ENCODE peak calls at places on chromosomes 1 and 21, in five cellular contexts. One of them, this sample, is unnamed. For H3K4me1, the result is how much of the 10 kb centered on the place peaks cover.

GRCh38 chr1:31760422-31760900 is 3.7 kb downstream of the ADGRB2 start:
- DNase-seq in cardiac muscle cell: no peak
- DNase-seq in endothelial cell of umbilical vein: no peak
- DNase-seq in GM23248: no peak
- DNase-seq in CD4-positive, CD25-positive, alpha-beta regulatory T cell: no peak
- DNase-seq in this sample: no peak

GRCh38 chr1:85320371-85321131 is 44.1 kb upstream of the BCL10 start:
- DNase-seq in cardiac muscle cell: no peak
- DNase-seq in endothelial cell of umbilical vein: peak
- DNase-seq in GM23248: peak
- DNase-seq in CD4-positive, CD25-positive, alpha-beta regulatory T cell: no peak
- DNase-seq in this sample: no peak

GRCh38 chr1:89609781-89610456 is 23.0 kb upstream of the LRRC8C start:
- DNase-seq in cardiac muscle cell: no peak
- DNase-seq in endothelial cell of umbilical vein: no peak
- DNase-seq in GM23248: no peak
- DNase-seq in CD4-positive, CD25-positive, alpha-beta regulatory T cell: no peak
- DNase-seq in this sample: peak

GRCh38 chr1:8259498-8260290 is 58.2 kb upstream of the SLC45A1 start:
- DNase-seq in cardiac muscle cell: no peak
- DNase-seq in endothelial cell of umbilical vein: peak
- DNase-seq in GM23248: peak
- DNase-seq in CD4-positive, CD25-positive, alpha-beta regulatory T cell: no peak
- DNase-seq in this sample: no peak

GRCh38 chr1:248155927-248156326 is 11.0 kb downstream of the OR2M5 start:
- DNase-seq in cardiac muscle cell: no peak
- DNase-seq in endothelial cell of umbilical vein: no peak
- DNase-seq in GM23248: no peak
- DNase-seq in CD4-positive, CD25-positive, alpha-beta regulatory T cell: no peak
- DNase-seq in this sample: no peak

GRCh38 chr1:82565146-82565545 is 764.4 kb downstream of the ADGRL2 start:
- DNase-seq in cardiac muscle cell: no peak
- DNase-seq in endothelial cell of umbilical vein: no peak
- DNase-seq in GM23248: peak
- DNase-seq in CD4-positive, CD25-positive, alpha-beta regulatory T cell: no peak
- DNase-seq in this sample: no peak

GRCh38 chr1:206705744-206706297 is 21.1 kb downstream of the MAPKAPK2 start:
- DNase-seq in cardiac muscle cell: no peak
- DNase-seq in endothelial cell of umbilical vein: no peak
- DNase-seq in GM23248: peak
- DNase-seq in CD4-positive, CD25-positive, alpha-beta regulatory T cell: no peak
- DNase-seq in this sample: no peak

GRCh38 chr1:12112711-12113161 is 49.6 kb downstream of the TNFRSF8 start:
- DNase-seq in cardiac muscle cell: no peak
- DNase-seq in endothelial cell of umbilical vein: no peak
- DNase-seq in GM23248: peak
- DNase-seq in CD4-positive, CD25-positive, alpha-beta regulatory T cell: no peak
- DNase-seq in this sample: no peak

GRCh38 chr1:196558424-196558823 is 49.8 kb downstream of the KCNT2 start:
- DNase-seq in cardiac muscle cell: no peak
- DNase-seq in endothelial cell of umbilical vein: peak
- DNase-seq in GM23248: peak
- DNase-seq in CD4-positive, CD25-positive, alpha-beta regulatory T cell: no peak
- DNase-seq in this sample: no peak

GRCh38 chr1:247494746-247495145 is 36.8 kb upstream of the OR2B11 start:
- DNase-seq in cardiac muscle cell: no peak
- DNase-seq in endothelial cell of umbilical vein: no peak
- DNase-seq in GM23248: peak
- DNase-seq in CD4-positive, CD25-positive, alpha-beta regulatory T cell: no peak
- DNase-seq in this sample: no peak

GRCh38 chr1:33606272-33606671 is 133.8 kb downstream of the ZSCAN20 start:
- DNase-seq in cardiac muscle cell: no peak
- DNase-seq in endothelial cell of umbilical vein: no peak
- DNase-seq in GM23248: no peak
- DNase-seq in CD4-positive, CD25-positive, alpha-beta regulatory T cell: no peak
- DNase-seq in this sample: peak

GRCh38 chr1:117284408-117285215 is 73.9 kb upstream of the VTCN1 start:
- DNase-seq in cardiac muscle cell: peak
- DNase-seq in endothelial cell of umbilical vein: peak
- DNase-seq in GM23248: peak
- DNase-seq in CD4-positive, CD25-positive, alpha-beta regulatory T cell: no peak
- DNase-seq in this sample: no peak

GRCh38 chr1:107175102-107175501 is 34.3 kb downstream of the NTNG1 start:
- DNase-seq in cardiac muscle cell: no peak
- DNase-seq in endothelial cell of umbilical vein: no peak
- DNase-seq in GM23248: no peak
- DNase-seq in CD4-positive, CD25-positive, alpha-beta regulatory T cell: no peak
- DNase-seq in this sample: no peak

GRCh38 chr1:98201640-98202039 is 280.8 kb upstream of the DPYD start:
- DNase-seq in cardiac muscle cell: no peak
- DNase-seq in endothelial cell of umbilical vein: no peak
- DNase-seq in GM23248: peak
- DNase-seq in CD4-positive, CD25-positive, alpha-beta regulatory T cell: no peak
- DNase-seq in this sample: no peak

GRCh38 chr21:26389971-26390641 is 183.0 kb downstream of the CYYR1 start:
- DNase-seq in cardiac muscle cell: peak
- DNase-seq in endothelial cell of umbilical vein: peak
- DNase-seq in GM23248: peak
- DNase-seq in CD4-positive, CD25-positive, alpha-beta regulatory T cell: no peak
- DNase-seq in this sample: no peak

GRCh38 chr1:109584766-109585165 is 34.6 kb downstream of the GNAT2 start:
- DNase-seq in cardiac muscle cell: no peak
- DNase-seq in endothelial cell of umbilical vein: no peak
- DNase-seq in GM23248: no peak
- DNase-seq in CD4-positive, CD25-positive, alpha-beta regulatory T cell: no peak
- DNase-seq in this sample: no peak

GRCh38 chr1:234208791-234209190 is 164.5 kb upstream of the COA6 start:
- DNase-seq in cardiac muscle cell: no peak
- DNase-seq in endothelial cell of umbilical vein: no peak
- DNase-seq in GM23248: peak
- DNase-seq in CD4-positive, CD25-positive, alpha-beta regulatory T cell: no peak
- DNase-seq in this sample: no peak

GRCh38 chr1:212291505-212292134 is 6.4 kb downstream of the PPP2R5A start:
- DNase-seq in cardiac muscle cell: peak
- DNase-seq in endothelial cell of umbilical vein: peak
- DNase-seq in GM23248: peak
- DNase-seq in CD4-positive, CD25-positive, alpha-beta regulatory T cell: peak
- DNase-seq in this sample: no peak

GRCh38 chr1:162709870-162710269 is 77.6 kb downstream of the DDR2 start:
- DNase-seq in cardiac muscle cell: no peak
- DNase-seq in endothelial cell of umbilical vein: peak
- DNase-seq in GM23248: peak
- DNase-seq in CD4-positive, CD25-positive, alpha-beta regulatory T cell: no peak
- DNase-seq in this sample: no peak
- H3K27ac ChIP-seq in cardiac muscle cell: no peak
- H3K27ac ChIP-seq in endothelial cell of umbilical vein: no peak
- H3K27ac ChIP-seq in GM23248: peak
- H3K27ac ChIP-seq in CD4-positive, CD25-positive, alpha-beta regulatory T cell: no peak
- H3K27ac ChIP-seq in this sample: peak

GRCh38 chr1:36352141-36352909 is 28.9 kb upstream of the EVA1B start:
- DNase-seq in cardiac muscle cell: peak
- DNase-seq in endothelial cell of umbilical vein: peak
- DNase-seq in GM23248: peak
- DNase-seq in CD4-positive, CD25-positive, alpha-beta regulatory T cell: no peak
- DNase-seq in this sample: peak
- H3K4me1 ChIP-seq in cardiac muscle cell: under half
- H3K4me1 ChIP-seq in endothelial cell of umbilical vein: under half
- H3K4me1 ChIP-seq in GM23248: under half
- H3K4me1 ChIP-seq in CD4-positive, CD25-positive, alpha-beta regulatory T cell: under half
- H3K4me1 ChIP-seq in this sample: under half

GRCh38 chr1:113147826-113148225 is 74.8 kb downstream of the LRIG2 start:
- DNase-seq in cardiac muscle cell: no peak
- DNase-seq in endothelial cell of umbilical vein: no peak
- DNase-seq in GM23248: no peak
- DNase-seq in CD4-positive, CD25-positive, alpha-beta regulatory T cell: no peak
- DNase-seq in this sample: no peak
- H3K27ac ChIP-seq in cardiac muscle cell: no peak
- H3K27ac ChIP-seq in endothelial cell of umbilical vein: no peak
- H3K27ac ChIP-seq in GM23248: no peak
- H3K27ac ChIP-seq in CD4-positive, CD25-positive, alpha-beta regulatory T cell: no peak
- H3K27ac ChIP-seq in this sample: no peak

GRCh38 chr1:23614128-23614660 is 54.9 kb upstream of the ID3 start:
- DNase-seq in cardiac muscle cell: no peak
- DNase-seq in endothelial cell of umbilical vein: no peak
- DNase-seq in GM23248: no peak
- DNase-seq in CD4-positive, CD25-positive, alpha-beta regulatory T cell: no peak
- DNase-seq in this sample: no peak

GRCh38 chr1:23615423-23615822 is 56.1 kb upstream of the ID3 start:
- DNase-seq in cardiac muscle cell: no peak
- DNase-seq in endothelial cell of umbilical vein: no peak
- DNase-seq in GM23248: no peak
- DNase-seq in CD4-positive, CD25-positive, alpha-beta regulatory T cell: no peak
- DNase-seq in this sample: no peak

GRCh38 chr1:23616292-23616822 is 57.1 kb upstream of the ID3 start:
- DNase-seq in cardiac muscle cell: no peak
- DNase-seq in endothelial cell of umbilical vein: no peak
- DNase-seq in GM23248: no peak
- DNase-seq in CD4-positive, CD25-positive, alpha-beta regulatory T cell: no peak
- DNase-seq in this sample: no peak

GRCh38 chr1:23617019-23617418 is 57.7 kb upstream of the ID3 start:
- DNase-seq in cardiac muscle cell: no peak
- DNase-seq in endothelial cell of umbilical vein: no peak
- DNase-seq in GM23248: no peak
- DNase-seq in CD4-positive, CD25-positive, alpha-beta regulatory T cell: no peak
- DNase-seq in this sample: no peak

GRCh38 chr1:23615852-23616251 is 56.6 kb upstream of the ID3 start:
- DNase-seq in cardiac muscle cell: no peak
- DNase-seq in endothelial cell of umbilical vein: no peak
- DNase-seq in GM23248: no peak
- DNase-seq in CD4-positive, CD25-positive, alpha-beta regulatory T cell: no peak
- DNase-seq in this sample: no peak
- H3K4me1 ChIP-seq in cardiac muscle cell: under half
- H3K4me1 ChIP-seq in endothelial cell of umbilical vein: under half
- H3K4me1 ChIP-seq in GM23248: under half
- H3K4me1 ChIP-seq in CD4-positive, CD25-positive, alpha-beta regulatory T cell: half or more
- H3K4me1 ChIP-seq in this sample: under half

DNA sequence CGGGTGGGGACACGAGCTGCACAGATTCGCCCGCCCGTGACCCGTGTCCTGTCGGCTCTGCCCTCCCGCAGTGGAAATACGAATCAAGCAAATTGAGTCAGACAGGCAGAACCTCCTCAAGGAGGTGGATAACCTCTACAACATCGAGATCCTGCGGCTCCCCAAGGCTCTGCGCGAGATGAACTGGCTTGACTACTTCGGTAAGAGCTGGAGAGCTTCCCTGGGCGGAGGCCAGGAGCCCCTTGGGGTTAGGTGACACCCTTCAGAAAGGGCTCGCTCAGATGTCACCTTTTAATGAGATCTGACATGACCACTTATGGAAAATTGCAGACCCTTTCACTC is 489 bp downstream of the CDCA8 start:
- DNase-seq in cardiac muscle cell: no peak
- DNase-seq in endothelial cell of umbilical vein: no peak
- DNase-seq in GM23248: no peak
- DNase-seq in CD4-positive, CD25-positive, alpha-beta regulatory T cell: no peak
- DNase-seq in this sample: no peak
- H3K27ac ChIP-seq in cardiac muscle cell: peak
- H3K27ac ChIP-seq in endothelial cell of umbilical vein: peak
- H3K27ac ChIP-seq in GM23248: peak
- H3K27ac ChIP-seq in CD4-positive, CD25-positive, alpha-beta regulatory T cell: peak
- H3K27ac ChIP-seq in this sample: no peak

GRCh38 chr1:40720493-40720892 is 29.0 kb downstream of the NFYC start:
- DNase-seq in cardiac muscle cell: no peak
- DNase-seq in endothelial cell of umbilical vein: no peak
- DNase-seq in GM23248: no peak
- DNase-seq in CD4-positive, CD25-positive, alpha-beta regulatory T cell: no peak
- DNase-seq in this sample: no peak

GRCh38 chr1:40715660-40716059 is 24.2 kb downstream of the NFYC start:
- DNase-seq in cardiac muscle cell: no peak
- DNase-seq in endothelial cell of umbilical vein: no peak
- DNase-seq in GM23248: no peak
- DNase-seq in CD4-positive, CD25-positive, alpha-beta regulatory T cell: no peak
- DNase-seq in this sample: no peak

GRCh38 chr1:40717065-40717464 is 25.6 kb downstream of the NFYC start:
- DNase-seq in cardiac muscle cell: no peak
- DNase-seq in endothelial cell of umbilical vein: no peak
- DNase-seq in GM23248: no peak
- DNase-seq in CD4-positive, CD25-positive, alpha-beta regulatory T cell: no peak
- DNase-seq in this sample: no peak

GRCh38 chr1:40722622-40723021 is 31.1 kb downstream of the NFYC start:
- DNase-seq in cardiac muscle cell: no peak
- DNase-seq in endothelial cell of umbilical vein: no peak
- DNase-seq in GM23248: no peak
- DNase-seq in CD4-positive, CD25-positive, alpha-beta regulatory T cell: no peak
- DNase-seq in this sample: no peak

DNA sequence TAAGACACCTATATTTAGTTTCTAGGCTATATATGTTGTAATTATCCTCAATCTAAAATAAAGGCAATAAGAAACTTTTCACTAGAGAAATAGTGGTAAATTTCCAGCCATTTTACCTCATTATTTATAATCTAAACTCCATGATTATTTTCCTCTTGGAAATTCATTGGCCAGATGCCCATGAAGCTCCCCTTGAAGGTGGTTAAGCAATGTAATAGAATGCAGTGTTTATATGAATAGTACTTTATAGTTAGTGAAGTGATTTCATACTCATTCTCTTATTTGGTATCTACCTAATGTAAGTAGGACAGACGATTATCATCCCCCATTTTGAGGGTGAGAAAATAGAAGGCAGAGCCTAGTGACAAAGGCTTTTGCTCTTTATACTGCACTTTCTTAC is 26.5 kb downstream of the NFYC start:
- DNase-seq in cardiac muscle cell: no peak
- DNase-seq in endothelial cell of umbilical vein: no peak
- DNase-seq in GM23248: no peak
- DNase-seq in CD4-positive, CD25-positive, alpha-beta regulatory T cell: no peak
- DNase-seq in this sample: no peak
- H3K4me1 ChIP-seq in cardiac muscle cell: under half
- H3K4me1 ChIP-seq in endothelial cell of umbilical vein: under half
- H3K4me1 ChIP-seq in GM23248: under half
- H3K4me1 ChIP-seq in CD4-positive, CD25-positive, alpha-beta regulatory T cell: under half
- H3K4me1 ChIP-seq in this sample: under half

DNA sequence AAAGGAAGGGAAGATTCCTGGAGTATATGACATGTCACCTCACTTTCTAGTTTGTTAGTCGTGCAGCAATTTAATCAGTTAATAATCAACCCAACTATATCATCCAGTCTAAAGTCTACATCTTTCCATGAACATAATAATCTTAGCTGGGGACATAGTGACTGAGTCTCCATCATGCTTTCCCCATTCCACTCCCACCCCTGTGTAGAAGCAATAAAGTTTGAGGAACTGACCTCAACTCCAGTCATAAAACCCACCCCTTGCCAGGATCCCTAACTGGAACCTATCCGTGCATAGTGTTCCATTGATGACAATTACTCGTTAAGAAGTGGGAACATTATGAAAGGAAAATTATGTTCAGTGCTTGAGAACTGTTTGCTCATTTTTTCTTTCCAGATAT is 48.9 kb upstream of the MROH9 start:
- DNase-seq in cardiac muscle cell: no peak
- DNase-seq in endothelial cell of umbilical vein: no peak
- DNase-seq in GM23248: no peak
- DNase-seq in CD4-positive, CD25-positive, alpha-beta regulatory T cell: no peak
- DNase-seq in this sample: no peak
- H3K27ac ChIP-seq in cardiac muscle cell: no peak
- H3K27ac ChIP-seq in endothelial cell of umbilical vein: no peak
- H3K27ac ChIP-seq in GM23248: no peak
- H3K27ac ChIP-seq in CD4-positive, CD25-positive, alpha-beta regulatory T cell: no peak
- H3K27ac ChIP-seq in this sample: no peak

GRCh38 chr1:179883739-179884138 is 1.7 kb downstream of the TOR1AIP1 start:
- DNase-seq in cardiac muscle cell: peak
- DNase-seq in endothelial cell of umbilical vein: no peak
- DNase-seq in GM23248: peak
- DNase-seq in CD4-positive, CD25-positive, alpha-beta regulatory T cell: peak
- DNase-seq in this sample: no peak
- H3K4me1 ChIP-seq in cardiac muscle cell: under half
- H3K4me1 ChIP-seq in endothelial cell of umbilical vein: under half
- H3K4me1 ChIP-seq in GM23248: under half
- H3K4me1 ChIP-seq in CD4-positive, CD25-positive, alpha-beta regulatory T cell: under half
- H3K4me1 ChIP-seq in this sample: under half